ENCODE peak calls at places on chromosomes 16 and 17, in eight cellular contexts. P, W, I, D, K, U, V and O are unnamed samples.

GRCh38 chr17:75124041-75124818 is 7.3 kb downstream of the NT5C start:
- DNase-seq in U (no peak), P (no peak), W (peak), D (peak), K (no peak), I (no peak), V (peak), O (no peak)

GRCh38 chr17:56793506-56793905 is 40.2 kb downstream of the C17orf67 start:
- DNase-seq in W (no peak), D (no peak), K (peak), U (no peak), V (no peak), I (no peak), P (no peak), O (no peak)

GRCh38 chr16:84699712-84700517 is at the start of gene USP10:
- DNase-seq in V (peak), W (peak), K (peak), P (peak), U (peak), D (peak), I (peak), O (peak)

GRCh38 chr17:30345089-30345433 is 11.2 kb upstream of the TMIGD1 start:
- DNase-seq in D (no peak), K (no peak), V (no peak), P (no peak), U (no peak), I (no peak), W (no peak), O (no peak)

GRCh38 chr17:79849953-79850352 is 10.7 kb upstream of the CBX4 start:
- DNase-seq in K (no peak), I (no peak), W (no peak), P (no peak), D (no peak), V (no peak), U (no peak), O (no peak)

GRCh38 chr16:81810361-81810760 is 31.3 kb downstream of the PLCG2 start:
- DNase-seq in K (no peak), W (no peak), U (no peak), P (no peak), D (no peak), V (no peak), I (no peak), O (no peak)

GRCh38 chr17:69412336-69412735 is 2.2 kb upstream of the MAP2K6 start:
- DNase-seq in V (no peak), I (no peak), K (no peak), D (no peak), P (no peak), U (no peak), W (no peak), O (no peak)

GRCh38 chr17:66087073-66087472 is 104.9 kb downstream of the CEP112 start:
- DNase-seq in P (no peak), K (peak), D (no peak), V (no peak), U (no peak), I (no peak), W (no peak), O (no peak)

GRCh38 chr17:981292-981658 is 1.7 kb upstream of the NXN start:
- DNase-seq in V (no peak), W (no peak), D (no peak), U (no peak), I (no peak), K (no peak), P (no peak), O (no peak)

GRCh38 chr17:74987909-74988711 is 678 bp downstream of the CDR2L start:
- DNase-seq in P (peak), I (peak), D (peak), W (peak), K (peak), U (no peak), V (peak), O (no peak)

GRCh38 chr17:27546624-27547300 is 84.2 kb upstream of the LGALS9 start:
- DNase-seq in W (no peak), V (no peak), K (no peak), U (peak), I (no peak), P (no peak), D (no peak), O (no peak)

GRCh38 chr17:36983618-36984017 is 34.9 kb downstream of the AATF start:
- DNase-seq in D (no peak), W (no peak), P (no peak), U (no peak), I (no peak), K (no peak), V (no peak), O (no peak)

GRCh38 chr16:50096791-50097190 is 31.0 kb downstream of the HEATR3 start:
- DNase-seq in D (no peak), W (no peak), U (no peak), V (no peak), I (no peak), P (no peak), K (peak), O (no peak)

GRCh38 chr17:72502940-72503341 is 382.1 kb downstream of the SOX9 start:
- DNase-seq in W (no peak), V (no peak), D (no peak), K (peak), U (no peak), P (no peak), I (no peak), O (no peak)

GRCh38 chr17:9549215-9549614 is 26.4 kb downstream of the STX8 start:
- DNase-seq in W (no peak), D (no peak), K (no peak), V (no peak), U (no peak), I (no peak), P (no peak), O (no peak)

GRCh38 chr17:81245024-81245664 is 6.0 kb downstream of the NDUFAF8 start:
- DNase-seq in W (no peak), K (no peak), U (peak), D (no peak), P (no peak), V (no peak), I (no peak), O (no peak)

GRCh38 chr16:23682181-23682580 is 3.5 kb downstream of the PLK1 start:
- DNase-seq in U (no peak), D (no peak), P (no peak), V (no peak), I (no peak), W (no peak), K (peak), O (no peak)

GRCh38 chr16:86104537-86105048 is 205.6 kb downstream of the IRF8 start:
- DNase-seq in W (peak), U (no peak), I (no peak), D (no peak), K (no peak), P (no peak), V (no peak), O (no peak)

GRCh38 chr17:51015145-51015558 is 105.5 kb downstream of the SPAG9 start:
- DNase-seq in K (peak), V (no peak), U (no peak), D (no peak), P (no peak), I (no peak), W (no peak), O (no peak)

GRCh38 chr17:37294888-37295287 is 80.9 kb upstream of the C17orf78 start:
- DNase-seq in P (no peak), D (no peak), W (no peak), U (no peak), I (no peak), V (no peak), K (no peak), O (no peak)

GRCh38 chr16:20675488-20676267 is 21.8 kb downstream of the ACSM1 start:
- DNase-seq in I (no peak), V (no peak), U (no peak), D (peak), P (no peak), W (peak), K (peak), O (no peak)

GRCh38 chr17:2172447-2172938 is 117.6 kb downstream of the HIC1 start:
- DNase-seq in V (peak), W (no peak), D (no peak), P (no peak), K (peak), U (no peak), I (no peak), O (no peak)

GRCh38 chr16:1543085-1543896 is 9.8 kb downstream of the TMEM204 start:
- DNase-seq in I (no peak), P (peak), D (no peak), W (peak), U (no peak), V (peak), K (peak), O (no peak)

GRCh38 chr17:72614871-72615626 is 477.4 kb downstream of the SLC39A11 start:
- DNase-seq in K (peak), I (no peak), U (no peak), W (no peak), V (no peak), P (no peak), D (peak), O (no peak)

GRCh38 chr16:69131167-69131748 is 1.1 kb downstream of the CHTF8 start:
- DNase-seq in V (no peak), W (no peak), I (no peak), K (no peak), D (no peak), U (no peak), P (peak), O (no peak)

GRCh38 chr16:78147846-78148535 is 48.5 kb downstream of the WWOX start:
- DNase-seq in W (no peak), D (no peak), I (no peak), K (no peak), P (peak), V (no peak), U (no peak), O (no peak)

GRCh38 chr17:21119247-21119944 is 7.4 kb upstream of the DHRS7B start:
- DNase-seq in W (peak), D (peak), I (peak), V (peak), U (no peak), K (peak), P (peak), O (peak)

GRCh38 chr16:50021509-50021908 is 3.5 kb upstream of the CNEP1R1 start:
- DNase-seq in P (no peak), V (no peak), U (no peak), I (no peak), K (peak), W (no peak), D (no peak), O (no peak)

GRCh38 chr16:56357291-56357764 is 68.0 kb downstream of the AMFR start:
- DNase-seq in I (no peak), W (peak), P (no peak), U (no peak), V (peak), D (peak), K (peak), O (peak)

GRCh38 chr17:17032131-17032692 is 10.0 kb upstream of the MPRIP start:
- DNase-seq in W (peak), I (no peak), P (no peak), V (peak), D (peak), U (no peak), K (peak), O (no peak)

GRCh38 chr16:11205754-11206459 is 50.1 kb downstream of the SOCS1 start:
- DNase-seq in K (peak), I (no peak), V (no peak), D (peak), W (no peak), U (peak), P (peak), O (no peak)

GRCh38 chr16:89105599-89106151 is 12.0 kb downstream of the ACSF3 start:
- DNase-seq in P (no peak), V (no peak), U (no peak), D (no peak), I (peak), W (peak), K (no peak), O (no peak)

GRCh38 chr16:50308237-50308965 is 42.0 kb downstream of the ADCY7 start:
- DNase-seq in I (no peak), P (no peak), W (peak), V (no peak), D (peak), K (no peak), U (no peak), O (peak)

GRCh38 chr16:89072216-89073130 is 21.2 kb upstream of the ACSF3 start:
- DNase-seq in K (peak), W (no peak), D (no peak), V (peak), P (no peak), U (no peak), I (peak), O (no peak)

GRCh38 chr17:74525781-74526288 is 5.4 kb downstream of the CD300LB start:
- DNase-seq in W (no peak), K (no peak), U (no peak), D (no peak), I (no peak), V (no peak), P (no peak), O (no peak)

GRCh38 chr17:40953876-40954275 is 12.9 kb downstream of the KRT39 start:
- DNase-seq in P (no peak), K (peak), I (no peak), D (no peak), V (no peak), W (no peak), U (no peak), O (no peak)

GRCh38 chr17:4366312-4367063 is at the start of gene UBE2G1:
- DNase-seq in U (peak), W (peak), D (peak), K (peak), I (peak), V (peak), P (peak), O (peak)
- TF ChIP-seq CTCF in U (peak), W (no peak), D (no peak), K (peak), I (no peak), V (peak), P (no peak), O (no peak)

DNA sequence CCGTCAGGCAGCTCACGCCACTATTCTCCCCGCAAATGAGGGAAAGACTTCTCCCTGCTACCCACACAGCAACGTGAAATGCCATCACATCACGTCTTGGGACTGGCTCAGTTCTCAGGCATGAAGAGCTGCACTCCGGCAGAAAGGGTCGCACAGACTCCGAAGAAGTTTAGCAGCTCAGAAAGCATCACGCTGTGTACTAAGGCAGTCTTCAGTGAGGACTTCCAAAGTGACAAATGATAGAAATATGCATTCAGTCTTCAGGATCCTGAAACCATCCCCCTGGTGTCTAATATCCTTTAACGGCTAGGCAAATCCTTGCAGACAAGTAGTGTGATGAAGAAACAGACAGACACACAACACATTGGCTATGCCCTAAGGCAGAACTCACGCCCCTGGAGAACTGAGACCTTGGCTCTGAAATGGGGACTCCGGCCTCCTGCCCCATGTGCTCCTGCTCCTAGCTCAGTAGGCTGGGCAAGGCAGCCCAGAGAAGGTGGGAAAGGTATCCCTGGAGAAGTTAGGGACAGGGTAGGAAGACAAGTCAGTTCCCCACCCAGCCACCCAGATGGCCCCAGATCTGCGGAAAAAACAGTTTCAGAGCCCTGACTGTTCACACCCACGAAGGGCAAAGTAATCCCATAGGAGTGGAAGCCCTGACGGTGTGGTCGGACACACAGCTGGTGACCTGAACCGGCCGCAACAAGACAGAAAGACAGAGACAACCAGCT is 1.6 kb downstream of the XYLT1 start:
- DNase-seq in I (no peak), W (peak), P (no peak), K (peak), V (no peak), U (no peak), D (peak), O (no peak)
- TF ChIP-seq CTCF in I (no peak), W (peak), P (no peak), K (peak), V (no peak), U (no peak), D (no peak), O (no peak)

DNA sequence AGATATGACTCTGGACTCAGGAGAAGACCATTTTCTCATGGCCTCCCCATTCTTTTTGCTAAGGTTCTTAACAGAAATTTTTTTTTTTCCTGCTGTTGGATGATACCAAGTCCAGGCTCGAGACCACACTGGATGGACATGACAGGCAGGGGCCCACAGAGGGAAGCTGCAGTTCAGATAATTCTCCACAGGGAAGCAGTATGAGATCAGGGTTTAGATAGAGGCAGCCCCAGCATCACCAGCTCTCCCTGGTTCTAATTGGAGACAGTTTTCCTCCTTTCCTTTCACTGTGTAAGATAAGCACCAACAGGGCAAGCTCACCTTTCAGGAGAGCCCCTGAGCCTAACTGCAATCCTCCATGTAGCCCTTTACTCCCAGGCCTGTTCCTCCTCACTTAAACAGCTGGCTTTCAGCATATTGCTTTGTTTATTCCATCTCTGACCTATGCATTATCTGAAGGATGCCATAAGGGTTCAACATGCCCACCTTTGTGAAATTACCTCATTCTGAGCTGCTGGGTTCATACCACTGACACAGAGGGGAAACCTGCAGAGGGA is 108.1 kb downstream of the SNX11 start:
- DNase-seq in K (peak), P (peak), I (no peak), V (no peak), D (no peak), W (no peak), U (no peak), O (no peak)
- TF ChIP-seq CTCF in K (peak), P (peak), I (peak), V (peak), D (peak), W (no peak), U (peak), O (no peak)

GRCh38 chr17:61846088-61846487 is 17.2 kb downstream of the BRIP1 start:
- DNase-seq in U (no peak), W (no peak), I (no peak), P (no peak), V (no peak), K (no peak), D (no peak), O (no peak)
- TF ChIP-seq CTCF in U (no peak), W (no peak), I (no peak), P (no peak), V (no peak), K (no peak), D (no peak), O (no peak)

GRCh38 chr17:8156174-8156992 is 4.2 kb upstream of the PER1 start:
- DNase-seq in U (peak), W (peak), K (peak), I (peak), D (peak), P (peak), V (peak), O (peak)
- TF ChIP-seq CTCF in U (no peak), W (peak), K (peak), I (no peak), D (no peak), P (no peak), V (no peak), O (no peak)

DNA sequence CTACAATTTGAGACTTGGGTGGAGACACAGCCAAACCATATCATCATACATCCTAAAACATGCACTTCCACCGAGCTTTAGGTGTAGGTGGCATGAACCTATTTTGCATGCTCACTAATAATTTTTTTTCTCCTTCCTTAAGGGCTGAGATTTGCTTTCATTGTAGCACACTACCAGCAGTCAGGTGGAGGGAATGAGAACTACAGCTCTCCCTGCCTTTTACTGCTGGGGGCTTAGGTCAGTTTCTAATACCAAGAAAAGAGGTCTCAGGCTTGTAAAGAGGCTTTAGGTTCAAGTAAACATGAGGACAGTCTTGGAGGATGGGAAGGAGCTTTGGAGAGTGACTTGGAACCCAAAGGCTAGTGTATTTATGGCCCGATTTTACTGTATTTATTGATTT is 22.0 kb downstream of the CFAP20 start:
- DNase-seq in K (no peak), U (no peak), P (no peak), I (no peak), W (no peak), V (no peak), D (no peak), O (no peak)
- TF ChIP-seq CTCF in K (no peak), U (no peak), P (no peak), I (no peak), W (no peak), V (no peak), D (no peak), O (no peak)

DNA sequence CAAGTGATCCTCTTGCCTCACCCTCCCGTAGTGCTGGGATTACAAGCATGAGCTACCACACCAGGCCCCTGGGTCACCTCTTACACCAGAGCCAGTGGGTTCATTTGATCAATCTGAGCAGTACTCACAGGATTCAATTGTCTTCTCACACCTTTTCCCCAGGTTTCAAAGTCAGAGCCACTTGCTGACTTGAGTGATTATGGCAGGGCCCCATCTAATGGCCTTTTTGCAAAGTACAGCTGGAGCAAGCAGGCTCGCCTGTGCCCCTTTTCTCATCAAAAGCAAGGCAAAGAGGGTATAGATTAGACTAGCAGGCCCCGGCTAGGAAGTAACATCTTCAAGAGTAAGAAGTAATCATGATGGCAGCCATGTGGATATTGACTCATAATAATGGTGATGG is 114.8 kb upstream of the NOL11 start:
- DNase-seq in P (peak), I (no peak), V (no peak), K (peak), W (no peak), U (peak), D (no peak), O (no peak)
- TF ChIP-seq CTCF in P (peak), I (no peak), V (peak), K (peak), W (no peak), U (peak), D (no peak), O (no peak)